ENCODE peak calls at places on chromosome 17, in six cellular contexts. R is GOT3; C is NCI-H1436; U is activated CD4-positive, alpha-beta T cell treated with anti-CD3 and anti-CD28 coated beads, Interleukin-2, amount 50 U/mL, for 24 hours; H is HFFc6; G is PC-3. W is an unnamed sample.

GRCh38 chr17:55420067-55420775 is 1.4 kb downstream of the MMD start:
- DNase-seq in R (no peak), C (no peak), U (no peak), H (no peak), G (no peak), W (no peak)

GRCh38 chr17:48587276-48588073 is 2.6 kb downstream of the HOXB3 start:
- DNase-seq in R (no peak), C (no peak), U (no peak), H (no peak), G (no peak), W (no peak)

GRCh38 chr17:77666881-77667395 is 291.6 kb upstream of the TNRC6C start:
- DNase-seq in R (no peak), C (no peak), U (peak), H (no peak), G (no peak), W (no peak)

GRCh38 chr17:48352630-48353029 is 77.4 kb downstream of the SKAP1 start:
- DNase-seq in R (no peak), C (no peak), U (no peak), H (no peak), G (peak), W (no peak)

GRCh38 chr17:71821512-71821911 is 299.3 kb upstream of the SOX9 start:
- DNase-seq in R (no peak), C (no peak), U (no peak), H (no peak), G (peak), W (no peak)

GRCh38 chr17:44543213-44543904 is 13.9 kb upstream of the FZD2 start:
- DNase-seq in R (no peak), C (no peak), U (no peak), H (peak), G (peak), W (no peak)

GRCh38 chr17:74759243-74759801 is 10.9 kb downstream of the NHERF1 start:
- DNase-seq in R (no peak), C (no peak), U (no peak), H (no peak), G (no peak), W (no peak)

GRCh38 chr17:34826332-34826731 is 134.9 kb downstream of the CCT6B start:
- DNase-seq in R (no peak), C (no peak), U (no peak), H (peak), G (peak), W (no peak)

GRCh38 chr17:29046440-29046839 is 3.5 kb downstream of the PIPOX start:
- DNase-seq in R (no peak), C (no peak), U (no peak), H (no peak), G (no peak), W (no peak)

GRCh38 chr17:38427160-38427949 is 909 bp upstream of the ARHGAP23 start:
- DNase-seq in R (no peak), C (no peak), U (no peak), H (no peak), G (no peak), W (no peak)

GRCh38 chr17:18920911-18921441 is 31.0 kb upstream of the SLC5A10 start:
- DNase-seq in R (no peak), C (no peak), U (no peak), H (peak), G (peak), W (no peak)

W was measured in progenitor cell of endocrine pancreas.